ENCODE peak calls at places on chromosome 22, in eight cellular contexts. U, O, D, G, W, Y, K and B are unnamed samples. For H3K9me3, the result is how much of the 10 kb centered on the place peaks cover.

GRCh38 chr22:50576070-50576469 is 2.2 kb downstream of the CPT1B start:
- DNase-seq in U (peak), W (peak), G (peak), D (no peak), O (peak), K (peak), Y (no peak), B (no peak)

GRCh38 chr22:46294784-46295183 is 1.9 kb upstream of the GTSE1 start:
- DNase-seq in K (no peak), G (no peak), Y (no peak), O (no peak), D (no peak), U (no peak), W (no peak), B (no peak)

GRCh38 chr22:30351226-30351625 is 5.5 kb downstream of the SF3A1 start:
- DNase-seq in G (no peak), W (no peak), D (no peak), O (no peak), K (no peak), U (no peak), Y (no peak), B (no peak)

GRCh38 chr22:18012528-18012927 is 11.8 kb downstream of the MICAL3 start:
- DNase-seq in U (no peak), G (no peak), W (peak), Y (peak), O (peak), D (no peak), K (no peak), B (no peak)

GRCh38 chr22:30538280-30538679 is 8.3 kb downstream of the SEC14L6 start:
- DNase-seq in Y (no peak), G (no peak), K (no peak), O (peak), D (no peak), U (no peak), W (peak), B (no peak)

GRCh38 chr22:44719586-44720368 is 17.8 kb downstream of the PRR5 start:
- DNase-seq in O (no peak), U (no peak), K (peak), D (no peak), Y (peak), W (no peak), G (no peak), B (no peak)

GRCh38 chr22:28594784-28595324 is 84.8 kb downstream of the TTC28 start:
- DNase-seq in O (peak), K (peak), D (peak), W (peak), U (peak), Y (peak), G (peak), B (peak)

GRCh38 chr22:38570841-38571364 is 920 bp upstream of the DMC1 start:
- DNase-seq in K (peak), O (peak), W (peak), G (peak), Y (peak), D (peak), U (peak), B (peak)

GRCh38 chr22:41596776-41597634 is 7.4 kb upstream of the PMM1 start:
- DNase-seq in K (peak), D (peak), O (peak), Y (peak), G (peak), W (peak), U (no peak), B (peak)

GRCh38 chr22:38298312-38299000 is 18.8 kb downstream of the CSNK1E start:
- DNase-seq in G (peak), D (peak), U (peak), O (peak), W (peak), Y (peak), K (peak), B (no peak)

GRCh38 chr22:43431821-43432554 is 20.2 kb downstream of the MPPED1 start:
- DNase-seq in K (no peak), Y (no peak), U (no peak), W (no peak), G (no peak), D (no peak), O (no peak), B (no peak)

GRCh38 chr22:28538922-28539321 is 140.7 kb downstream of the TTC28 start:
- DNase-seq in Y (no peak), D (no peak), G (no peak), K (peak), O (no peak), W (no peak), U (no peak), B (no peak)

GRCh38 chr22:48803171-48803992 is 1024.3 kb downstream of the BRD1 start:
- DNase-seq in U (no peak), G (no peak), K (no peak), D (no peak), O (no peak), Y (no peak), W (no peak), B (no peak)

GRCh38 chr22:39515266-39516050 is 4.9 kb upstream of the ATF4 start:
- DNase-seq in O (no peak), G (no peak), U (no peak), Y (no peak), W (no peak), D (no peak), K (no peak), B (peak)

GRCh38 chr22:29149841-29150555 is 55.7 kb upstream of the EMID1 start:
- DNase-seq in O (no peak), D (no peak), Y (no peak), W (no peak), K (no peak), G (peak), U (no peak), B (no peak)

GRCh38 chr22:38456272-38456837 is 1.4 kb upstream of the KCNJ4 start:
- DNase-seq in G (no peak), O (no peak), K (no peak), D (no peak), Y (no peak), U (no peak), W (no peak), B (no peak)

GRCh38 chr22:30876221-30876751 is 92.3 kb downstream of the MORC2 start:
- DNase-seq in G (no peak), U (no peak), D (no peak), K (peak), Y (no peak), O (no peak), W (no peak), B (no peak)

GRCh38 chr22:29756341-29756740 is 10.5 kb downstream of the ZMAT5 start:
- DNase-seq in W (peak), G (no peak), D (no peak), U (no peak), Y (no peak), K (no peak), O (peak), B (no peak)

GRCh38 chr22:42300286-42301071 is 30.0 kb upstream of the TCF20 start:
- DNase-seq in G (no peak), D (peak), O (no peak), U (no peak), K (no peak), W (peak), Y (peak), B (no peak)

GRCh38 chr22:35458547-35459422 is 58.8 kb downstream of the MCM5 start:
- DNase-seq in Y (no peak), W (no peak), D (no peak), O (no peak), U (no peak), G (peak), K (no peak), B (no peak)

GRCh38 chr22:49541451-49542230 is 286.0 kb downstream of the BRD1 start:
- DNase-seq in Y (no peak), K (no peak), U (no peak), W (no peak), D (no peak), G (no peak), O (no peak), B (no peak)

GRCh38 chr22:42317691-42318547 is 47.5 kb upstream of the TCF20 start:
- DNase-seq in O (no peak), Y (no peak), G (no peak), W (no peak), K (peak), U (no peak), D (no peak), B (no peak)

GRCh38 chr22:19147193-19147780 is 2.8 kb downstream of the GSC2 start:
- DNase-seq in G (no peak), U (no peak), W (no peak), O (no peak), D (no peak), K (no peak), Y (peak), B (no peak)

GRCh38 chr22:21764038-21764804 is 28.6 kb upstream of the YPEL1 start:
- DNase-seq in O (no peak), G (no peak), Y (no peak), K (no peak), W (no peak), D (no peak), U (no peak), B (no peak)
- H3K9me3 ChIP-seq in O (under half), G (under half), Y (under half), K (under half), W (under half), D (under half), U (under half), B (under half)

GRCh38 chr22:20744456-20744855 is 29.5 kb upstream of the SERPIND1 start:
- DNase-seq in U (no peak), G (no peak), Y (no peak), K (no peak), O (no peak), W (no peak), D (no peak), B (no peak)

GRCh38 chr22:20745177-20745576 is 28.7 kb upstream of the SERPIND1 start:
- DNase-seq in W (no peak), U (no peak), G (no peak), Y (no peak), D (no peak), O (no peak), K (no peak), B (no peak)

GRCh38 chr22:20748082-20748481 is 25.8 kb upstream of the SERPIND1 start:
- DNase-seq in G (no peak), D (no peak), O (no peak), W (no peak), K (no peak), Y (no peak), U (no peak), B (no peak)

GRCh38 chr22:20747223-20747622 is 26.7 kb upstream of the SERPIND1 start:
- DNase-seq in U (no peak), W (no peak), K (no peak), D (no peak), Y (no peak), O (no peak), G (no peak), B (no peak)

DNA sequence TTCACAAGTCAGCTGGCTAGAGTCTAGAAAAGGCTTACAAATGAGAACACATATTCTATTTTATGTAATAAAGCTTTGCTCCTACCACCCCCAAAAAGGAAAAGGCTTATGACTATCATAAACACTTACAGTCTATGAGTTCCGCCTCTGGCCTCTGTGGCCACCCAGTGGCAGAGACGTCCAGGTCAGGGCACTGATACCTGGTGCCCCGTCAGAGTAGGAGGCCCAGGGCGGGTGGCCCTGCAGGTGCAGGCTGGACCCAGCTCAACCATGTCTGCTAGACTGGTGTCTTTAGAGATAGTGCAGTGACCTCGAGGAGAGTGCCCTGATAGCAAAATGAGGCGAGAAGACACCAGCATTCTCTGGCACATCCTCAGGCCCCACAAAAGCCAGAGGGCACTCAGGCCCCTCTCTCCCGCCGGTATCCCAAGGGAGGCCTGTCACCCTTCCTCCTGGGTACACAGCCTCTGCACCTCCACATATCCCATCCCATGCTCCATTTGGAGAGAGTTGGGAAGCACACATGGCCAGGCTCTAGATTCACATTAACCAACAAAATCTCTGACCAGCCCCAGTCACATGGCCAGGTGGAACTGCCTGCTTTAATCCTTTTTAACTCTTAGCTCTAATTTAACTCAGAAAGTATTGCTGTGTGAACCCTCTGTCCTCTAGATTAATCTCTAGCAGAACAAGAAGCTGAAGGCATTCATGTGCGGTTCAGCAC is 27.3 kb upstream of the SERPIND1 start:
- DNase-seq in O (no peak), W (no peak), U (no peak), D (no peak), K (no peak), G (no peak), Y (no peak), B (no peak)
- TF ChIP-seq EZH2phosphoT487 in O (no peak), W (no peak), U (no peak), D (no peak), K (no peak), G (no peak), Y (no peak), B (no peak)

GRCh38 chr22:37241351-37242142 is 2.5 kb downstream of the RAC2 start:
- DNase-seq in Y (no peak), W (no peak), O (no peak), K (peak), D (no peak), G (no peak), U (no peak), B (no peak)

GRCh38 chr22:37244114-37244921 is at the start of gene RAC2:
- DNase-seq in U (peak), O (peak), K (peak), G (peak), Y (peak), W (peak), D (peak), B (peak)

GRCh38 chr22:37240941-37241320 is 3.1 kb downstream of the RAC2 start:
- DNase-seq in O (no peak), K (peak), Y (no peak), U (no peak), D (no peak), W (no peak), G (no peak), B (no peak)

GRCh38 chr22:37243402-37244113 is 511 bp downstream of the RAC2 start:
- DNase-seq in W (no peak), Y (no peak), K (peak), U (no peak), D (no peak), O (no peak), G (no peak), B (no peak)

GRCh38 chr22:37242395-37242918 is 1.6 kb downstream of the RAC2 start:
- DNase-seq in Y (peak), O (peak), W (peak), G (no peak), K (peak), U (no peak), D (peak), B (peak)
- H3K27ac ChIP-seq in Y (no peak), O (no peak), W (peak), G (no peak), K (no peak), U (peak), D (peak), B (peak)

GRCh38 chr22:47561115-47561675 is 798.7 kb downstream of the TBC1D22A start:
- DNase-seq in K (no peak), G (no peak), O (no peak), U (no peak), W (no peak), D (no peak), Y (no peak), B (no peak)
- H3K9me3 ChIP-seq in K (under half), G (under half), O (under half), U (under half), W (under half), D (under half), Y (under half), B (under half)

GRCh38 chr22:31973739-31974138 is 29.4 kb downstream of the YWHAH start:
- DNase-seq in Y (no peak), U (no peak), O (no peak), W (no peak), D (no peak), K (no peak), G (no peak), B (no peak)
- TF ChIP-seq EZH2phosphoT487 in Y (no peak), U (no peak), O (no peak), W (no peak), D (no peak), K (no peak), G (no peak), B (no peak)

DNA sequence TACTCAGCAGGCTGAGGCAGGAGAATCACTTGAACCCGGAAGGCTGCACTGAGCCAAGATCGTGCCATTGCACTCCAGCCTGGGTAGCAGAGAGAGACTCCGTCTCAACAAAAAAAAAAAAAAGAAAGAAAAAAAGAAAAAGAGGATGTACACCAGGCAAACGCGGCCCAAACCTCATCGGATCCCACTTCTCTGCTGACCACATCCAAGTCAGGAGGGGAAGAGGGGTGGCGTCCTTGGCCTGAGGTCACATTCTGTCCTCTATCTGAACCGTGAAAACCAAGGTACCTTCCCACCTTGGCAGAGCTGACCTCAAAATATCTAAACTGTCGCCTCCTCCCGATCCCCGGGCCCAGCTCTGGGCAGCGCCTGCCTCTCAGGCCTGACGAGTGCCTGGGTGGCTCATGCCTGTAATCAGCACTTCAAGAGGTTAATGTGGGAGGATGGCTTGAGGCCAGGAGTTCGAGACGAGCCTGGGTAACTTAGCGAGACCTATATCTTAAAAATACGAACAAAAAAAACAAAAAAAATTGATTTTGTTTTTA is 25.1 kb downstream of the RGL4 start:
- DNase-seq in K (no peak), O (no peak), U (no peak), Y (no peak), W (no peak), G (no peak), D (no peak), B (no peak)
- H3K27ac ChIP-seq in K (no peak), O (no peak), U (peak), Y (no peak), W (no peak), G (no peak), D (no peak), B (no peak)